ENCODE peak calls at places on chromosomes 5 and 9, in five cellular contexts. One of them, this sample, is unnamed.

GRCh38 chr9:94867281-94867841 is 140.9 kb downstream of the AOPEP start:
- DNase-seq in activated CD4-positive, alpha-beta memory T cell treated with anti-CD3 and anti-CD28 coated beads for 36 hours: no peak
- DNase-seq in stimulated activated naive B cell treated with anti-CD40 and anti-IgM and Interleukin-4, amounts not matched to agents 10 μg/mL and 1 μg/mL and 100 μg/mL, for 72 hours: no peak
- DNase-seq in NT2/D1: no peak
- DNase-seq in CD4-positive, alpha-beta memory T cell: no peak
- DNase-seq in this sample: peak

GRCh38 chr5:154472871-154473580 is 5.0 kb downstream of the HAND1 start:
- DNase-seq in CD4-positive, alpha-beta memory T cell: no peak
- DNase-seq in activated CD4-positive, alpha-beta memory T cell treated with anti-CD3 and anti-CD28 coated beads for 36 hours: peak
- DNase-seq in NT2/D1: no peak
- DNase-seq in stimulated activated naive B cell treated with anti-CD40 and anti-IgM and Interleukin-4, amounts not matched to agents 10 μg/mL and 1 μg/mL and 100 μg/mL, for 72 hours: no peak
- DNase-seq in this sample: no peak

GRCh38 chr5:126917918-126918623 is 112.3 kb downstream of the MARCHF3 start:
- DNase-seq in NT2/D1: no peak
- DNase-seq in CD4-positive, alpha-beta memory T cell: no peak
- DNase-seq in stimulated activated naive B cell treated with anti-CD40 and anti-IgM and Interleukin-4, amounts not matched to agents 10 μg/mL and 1 μg/mL and 100 μg/mL, for 72 hours: no peak
- DNase-seq in activated CD4-positive, alpha-beta memory T cell treated with anti-CD3 and anti-CD28 coated beads for 36 hours: no peak
- DNase-seq in this sample: no peak

GRCh38 chr9:93667006-93667405 is 90.6 kb downstream of the PHF2 start:
- DNase-seq in stimulated activated naive B cell treated with anti-CD40 and anti-IgM and Interleukin-4, amounts not matched to agents 10 μg/mL and 1 μg/mL and 100 μg/mL, for 72 hours: no peak
- DNase-seq in CD4-positive, alpha-beta memory T cell: no peak
- DNase-seq in NT2/D1: no peak
- DNase-seq in activated CD4-positive, alpha-beta memory T cell treated with anti-CD3 and anti-CD28 coated beads for 36 hours: no peak
- DNase-seq in this sample: peak

GRCh38 chr9:130177898-130178805 is 5.9 kb downstream of the NCS1 start:
- DNase-seq in NT2/D1: no peak
- DNase-seq in activated CD4-positive, alpha-beta memory T cell treated with anti-CD3 and anti-CD28 coated beads for 36 hours: no peak
- DNase-seq in CD4-positive, alpha-beta memory T cell: no peak
- DNase-seq in stimulated activated naive B cell treated with anti-CD40 and anti-IgM and Interleukin-4, amounts not matched to agents 10 μg/mL and 1 μg/mL and 100 μg/mL, for 72 hours: no peak
- DNase-seq in this sample: no peak

GRCh38 chr9:33125441-33125840 is 41.7 kb downstream of the B4GALT1 start:
- DNase-seq in NT2/D1: no peak
- DNase-seq in stimulated activated naive B cell treated with anti-CD40 and anti-IgM and Interleukin-4, amounts not matched to agents 10 μg/mL and 1 μg/mL and 100 μg/mL, for 72 hours: no peak
- DNase-seq in activated CD4-positive, alpha-beta memory T cell treated with anti-CD3 and anti-CD28 coated beads for 36 hours: no peak
- DNase-seq in CD4-positive, alpha-beta memory T cell: no peak
- DNase-seq in this sample: no peak

GRCh38 chr9:129211686-129212085 is 33.6 kb upstream of the IER5L start:
- DNase-seq in CD4-positive, alpha-beta memory T cell: no peak
- DNase-seq in activated CD4-positive, alpha-beta memory T cell treated with anti-CD3 and anti-CD28 coated beads for 36 hours: no peak
- DNase-seq in NT2/D1: no peak
- DNase-seq in stimulated activated naive B cell treated with anti-CD40 and anti-IgM and Interleukin-4, amounts not matched to agents 10 μg/mL and 1 μg/mL and 100 μg/mL, for 72 hours: no peak
- DNase-seq in this sample: no peak

GRCh38 chr9:18608371-18608770 is 134.4 kb downstream of the ADAMTSL1 start:
- DNase-seq in CD4-positive, alpha-beta memory T cell: no peak
- DNase-seq in activated CD4-positive, alpha-beta memory T cell treated with anti-CD3 and anti-CD28 coated beads for 36 hours: no peak
- DNase-seq in stimulated activated naive B cell treated with anti-CD40 and anti-IgM and Interleukin-4, amounts not matched to agents 10 μg/mL and 1 μg/mL and 100 μg/mL, for 72 hours: no peak
- DNase-seq in NT2/D1: no peak
- DNase-seq in this sample: no peak

GRCh38 chr9:104992696-104993095 is 64.7 kb upstream of the ABCA1 start:
- DNase-seq in stimulated activated naive B cell treated with anti-CD40 and anti-IgM and Interleukin-4, amounts not matched to agents 10 μg/mL and 1 μg/mL and 100 μg/mL, for 72 hours: no peak
- DNase-seq in CD4-positive, alpha-beta memory T cell: no peak
- DNase-seq in NT2/D1: no peak
- DNase-seq in activated CD4-positive, alpha-beta memory T cell treated with anti-CD3 and anti-CD28 coated beads for 36 hours: no peak
- DNase-seq in this sample: no peak

GRCh38 chr5:180382926-180383325 is 29.8 kb upstream of the GFPT2 start:
- DNase-seq in stimulated activated naive B cell treated with anti-CD40 and anti-IgM and Interleukin-4, amounts not matched to agents 10 μg/mL and 1 μg/mL and 100 μg/mL, for 72 hours: no peak
- DNase-seq in NT2/D1: no peak
- DNase-seq in activated CD4-positive, alpha-beta memory T cell treated with anti-CD3 and anti-CD28 coated beads for 36 hours: no peak
- DNase-seq in CD4-positive, alpha-beta memory T cell: no peak
- DNase-seq in this sample: no peak

GRCh38 chr5:39691993-39692392 is 267.2 kb upstream of the DAB2 start:
- DNase-seq in activated CD4-positive, alpha-beta memory T cell treated with anti-CD3 and anti-CD28 coated beads for 36 hours: no peak
- DNase-seq in CD4-positive, alpha-beta memory T cell: no peak
- DNase-seq in NT2/D1: no peak
- DNase-seq in stimulated activated naive B cell treated with anti-CD40 and anti-IgM and Interleukin-4, amounts not matched to agents 10 μg/mL and 1 μg/mL and 100 μg/mL, for 72 hours: no peak
- DNase-seq in this sample: no peak

GRCh38 chr5:67964619-67965018 is 250.9 kb upstream of the PIK3R1 start:
- DNase-seq in stimulated activated naive B cell treated with anti-CD40 and anti-IgM and Interleukin-4, amounts not matched to agents 10 μg/mL and 1 μg/mL and 100 μg/mL, for 72 hours: no peak
- DNase-seq in activated CD4-positive, alpha-beta memory T cell treated with anti-CD3 and anti-CD28 coated beads for 36 hours: no peak
- DNase-seq in NT2/D1: no peak
- DNase-seq in CD4-positive, alpha-beta memory T cell: no peak
- DNase-seq in this sample: no peak